ENCODE peak calls at places on chromosomes 5 and 9, in five cellular contexts. R is effector memory CD8-positive, alpha-beta T cell; J is spleen; I is COR-L47; S is activated effector memory CD4-positive, alpha-beta T cell treated with Interleukin-2 at 50 U/mL for 16 hours. X is an unnamed sample.

GRCh38 chr5:123075521-123076163 is 13.4 kb upstream of the PRDM6 start:
- DNase-seq in R (no peak), J (no peak), I (no peak), S (no peak), X (no peak)

GRCh38 chr5:61706751-61707150 is 374.7 kb downstream of the ZSWIM6 start:
- DNase-seq in R (no peak), J (no peak), I (no peak), S (no peak), X (no peak)

GRCh38 chr9:99919930-99920329 is 13.5 kb downstream of the STX17 start:
- DNase-seq in R (no peak), J (no peak), I (no peak), S (no peak), X (no peak)

GRCh38 chr5:14501353-14502162 is 80.0 kb upstream of the OTULINL start:
- DNase-seq in R (no peak), J (no peak), I (peak; percentile 91), S (no peak), X (no peak)

GRCh38 chr9:133587051-133587450 is 22.1 kb downstream of the FAM163B start:
- DNase-seq in R (no peak), J (no peak), I (no peak), S (no peak), X (no peak)

GRCh38 chr9:121871431-121872025 is 220.1 kb downstream of the DAB2IP start:
- DNase-seq in R (no peak), J (no peak), I (no peak), S (no peak), X (no peak)

GRCh38 chr9:95516736-95517558 is at the start of gene PTCH1:
- DNase-seq in R (peak; percentile 45), J (no peak), I (no peak), S (peak; percentile 13), X (peak; percentile 81)

GRCh38 chr5:144453753-144454152 is 283.1 kb downstream of the KCTD16 start:
- DNase-seq in R (no peak), J (no peak), I (no peak), S (no peak), X (no peak)

GRCh38 chr9:115006660-115007059 is 76.3 kb upstream of the TNFSF8 start:
- DNase-seq in R (no peak), J (no peak), I (no peak), S (no peak), X (no peak)

GRCh38 chr5:12848709-12849108 is 944.5 kb upstream of the CTNND2 start:
- DNase-seq in R (no peak), J (no peak), I (no peak), S (no peak), X (no peak)

GRCh38 chr5:133113331-133114061 is 61.7 kb downstream of the HSPA4 start:
- DNase-seq in R (no peak), J (no peak), I (no peak), S (no peak), X (no peak)

GRCh38 chr5:10145922-10146321 is 103.8 kb downstream of the ATPSCKMT start:
- DNase-seq in R (no peak), J (no peak), I (no peak), S (no peak), X (no peak)